ENCODE peak calls at places on chromosomes 6 and 20, in four cellular contexts. O is HepG2, P is PC-9, Y is hepatocyte. R is an unnamed sample.

GRCh38 chr6:154292855-154293519 is 63.6 kb downstream of the IPCEF1 start:
- DNase-seq in Y (peak; percentile 21), O (no peak), P (peak; percentile 7), R (peak; percentile 88)

GRCh38 chr6:40344566-40345185 is 242.5 kb downstream of the LRFN2 start:
- DNase-seq in O (no peak), Y (no peak), P (no peak), R (no peak)

GRCh38 chr6:134035823-134036296 is 16.6 kb downstream of the SLC2A12 start:
- DNase-seq in P (peak; percentile 64), Y (peak; percentile 15), O (peak; percentile 64), R (peak; percentile 91)

GRCh38 chr6:88165877-88166492 is at the start of gene CNR1:
- DNase-seq in P (no peak), Y (peak; percentile 79), O (no peak), R (no peak)

GRCh38 chr20:16955971-16956370 is 207.8 kb downstream of the OTOR start:
- DNase-seq in P (no peak), Y (no peak), O (no peak), R (no peak)

GRCh38 chr6:78953798-78954197 is 86.4 kb downstream of the IRAK1BP1 start:
- DNase-seq in Y (no peak), O (no peak), P (no peak), R (no peak)

GRCh38 chr20:59743767-59744485 is 139.6 kb downstream of the PHACTR3 start:
- DNase-seq in O (no peak), P (peak; percentile 9), Y (no peak), R (peak; percentile 27)

GRCh38 chr20:1987826-1988225 is 6.0 kb downstream of the PDYN start:
- DNase-seq in O (no peak), P (no peak), Y (no peak), R (peak; percentile 41)

GRCh38 chr6:140921366-140922226 is 1211.1 kb upstream of the GJE1 start:
- DNase-seq in Y (peak; percentile 79), O (peak; percentile 61), P (no peak), R (peak; percentile 89)

GRCh38 chr6:34315780-34316179 is 67.0 kb upstream of the SMIM29 start:
- DNase-seq in Y (no peak), P (no peak), O (no peak), R (no peak)

GRCh38 chr6:24827970-24828369 is 29.3 kb upstream of the ARMH2 start:
- DNase-seq in P (no peak), Y (no peak), O (no peak), R (no peak)

GRCh38 chr20:24765316-24766142 is 183.5 kb upstream of the CST7 start:
- DNase-seq in P (no peak), Y (no peak), O (no peak), R (no peak)

GRCh38 chr20:44646641-44647274 is 4.7 kb downstream of the ADA start:
- DNase-seq in Y (no peak), O (no peak), P (no peak), R (peak; percentile 51)

GRCh38 chr6:113258771-113259170 is 598.4 kb upstream of the MARCKS start:
- DNase-seq in O (no peak), Y (no peak), P (no peak), R (no peak)

GRCh38 chr20:61954276-61955021 is 111.2 kb downstream of the TAF4 start:
- DNase-seq in Y (no peak), O (no peak), P (no peak), R (no peak)

GRCh38 chr6:104597541-104598050 is 262.1 kb downstream of the HACE1 start:
- DNase-seq in O (no peak), Y (no peak), P (no peak), R (peak; percentile 69)

GRCh38 chr20:50395258-50395729 is 114.9 kb upstream of the PTPN1 start:
- DNase-seq in Y (no peak), O (no peak), P (peak; percentile 48), R (peak; percentile 37)

GRCh38 chr6:127969701-127970100 is 68.8 kb upstream of the THEMIS start:
- DNase-seq in O (no peak), P (no peak), Y (no peak), R (no peak)

GRCh38 chr6:55100729-55101128 is 73.6 kb upstream of the HCRTR2 start:
- DNase-seq in P (no peak), Y (no peak), O (no peak), R (no peak)

GRCh38 chr20:49573900-49574416 is 6.0 kb upstream of the PTGIS start:
- DNase-seq in Y (no peak), O (no peak), P (no peak), R (no peak)

GRCh38 chr20:55160022-55160421 is 684.6 kb downstream of the DOK5 start:
- DNase-seq in Y (peak; percentile 10), O (no peak), P (no peak), R (peak; percentile 8)

GRCh38 chr20:14444106-14444505 is 106.7 kb upstream of the FLRT3 start:
- DNase-seq in O (no peak), P (no peak), Y (no peak), R (no peak)

GRCh38 chr6:47308674-47309325 is 905 bp downstream of the TNFRSF21 start:
- DNase-seq in P (no peak), Y (peak; percentile 44), O (no peak), R (peak; percentile 23)

GRCh38 chr6:11093065-11093590 is 506 bp upstream of the SMIM13 start:
- DNase-seq in O (no peak), P (no peak), Y (peak; percentile 62), R (no peak)

GRCh38 chr6:122068291-122068769 is 331.1 kb upstream of the HSF2 start:
- DNase-seq in P (no peak), Y (no peak), O (no peak), R (no peak)

GRCh38 chr6:43873806-43874714 is 104.0 kb downstream of the VEGFA start:
- DNase-seq in O (peak; percentile 46), Y (peak; percentile 65), P (peak; percentile 75), R (peak; percentile 35)

GRCh38 chr6:164303092-164304007 is 888.8 kb downstream of the QKI start:
- DNase-seq in O (no peak), Y (no peak), P (no peak), R (no peak)

GRCh38 chr6:111837007-111837406 is 36.2 kb downstream of the FYN start:
- DNase-seq in O (no peak), Y (no peak), P (no peak), R (no peak)

GRCh38 chr6:36897629-36898028 is 11.9 kb downstream of the C6orf89 start:
- DNase-seq in P (no peak), Y (peak; percentile 44), O (peak; percentile 23), R (peak; percentile 62)

GRCh38 chr20:51468636-51469035 is 73.9 kb downstream of the NFATC2 start:
- DNase-seq in Y (no peak), P (no peak), O (no peak), R (no peak)

GRCh38 chr6:14964486-14964885 is 281.4 kb upstream of the JARID2 start:
- DNase-seq in P (no peak), O (no peak), Y (no peak), R (no peak)

GRCh38 chr6:112016335-112016734 is 37.6 kb upstream of the CCN6 start:
- DNase-seq in P (no peak), Y (no peak), O (no peak), R (peak; percentile 65)

GRCh38 chr6:106639812-106640211 is 10.4 kb downstream of the QRSL1 start:
- DNase-seq in O (no peak), Y (no peak), P (no peak), R (no peak)

GRCh38 chr6:106637051-106637717 is 7.8 kb downstream of the QRSL1 start:
- DNase-seq in Y (no peak), O (no peak), P (no peak), R (no peak)

GRCh38 chr6:106643061-106643460 is 13.7 kb downstream of the QRSL1 start:
- DNase-seq in P (no peak), Y (no peak), O (no peak), R (peak; percentile 65)

GRCh38 chr6:106637718-106638341 is 8.5 kb downstream of the QRSL1 start:
- DNase-seq in P (no peak), O (no peak), Y (no peak), R (no peak)

DNA sequence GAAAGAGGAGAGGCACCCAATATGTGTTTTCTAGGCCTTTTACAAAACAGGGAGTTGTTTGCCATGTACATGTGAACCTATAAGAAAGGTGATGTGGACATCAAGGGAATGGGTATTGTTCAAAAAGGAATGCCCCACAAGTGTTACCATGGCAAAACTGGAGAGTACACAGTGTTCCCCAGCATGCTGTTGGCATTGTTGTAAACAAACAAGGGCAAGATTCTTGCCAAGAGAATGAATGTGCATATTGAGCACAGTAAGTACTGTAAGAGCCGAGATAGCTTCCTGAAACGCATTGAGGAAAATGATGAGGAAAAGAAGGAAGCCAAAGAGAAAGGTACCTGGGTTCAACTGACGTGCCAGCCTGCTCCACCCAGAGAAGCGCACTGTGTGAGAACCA is 13.1 kb downstream of the QRSL1 start:
- DNase-seq in P (no peak), Y (no peak), O (no peak), R (peak; percentile 3)
- H3K36me3 ChIP-seq in P (peaks cover 21% of the 10 kb centered on the region), Y (no peaks in the 10 kb centered on the region), O (peaks cover 5% of the 10 kb centered on the region), R (peaks cover 24% of the 10 kb centered on the region)

DNA sequence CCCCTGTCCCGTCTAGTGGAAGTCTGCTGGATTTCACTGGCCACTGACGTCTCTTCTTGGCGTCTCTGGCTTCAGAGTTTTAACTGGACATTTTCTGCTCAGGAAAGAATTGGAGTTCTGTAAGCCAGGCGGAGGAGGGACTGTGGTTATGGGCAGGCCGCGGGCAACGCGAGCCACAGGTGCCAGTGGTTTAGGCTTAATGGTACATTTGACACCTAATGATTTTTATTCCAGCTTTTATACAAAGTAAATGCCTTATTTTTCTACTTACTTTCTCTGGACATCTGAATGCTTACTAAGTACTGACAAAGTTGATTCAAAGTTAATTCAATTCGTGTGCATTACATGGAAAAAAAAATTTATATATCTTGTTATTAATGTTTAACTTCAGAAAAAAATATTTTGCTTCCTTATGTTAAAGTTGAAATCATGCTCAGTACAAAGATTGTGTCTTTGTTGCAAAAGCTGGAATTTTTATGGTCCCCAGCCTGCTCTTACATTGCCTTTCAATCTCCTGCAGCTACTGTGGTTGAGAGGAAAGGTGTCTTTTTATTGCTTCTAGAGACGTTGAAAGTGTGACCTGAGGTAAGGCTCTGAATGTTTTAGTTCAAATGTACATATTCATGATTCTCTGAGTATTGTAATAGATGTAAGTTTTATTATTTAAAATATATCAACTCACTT is 231.0 kb downstream of the SMOC2 start:
- DNase-seq in O (no peak), P (no peak), Y (peak; percentile 30), R (no peak)
- H3K9me3 ChIP-seq in O (no peaks in the 10 kb centered on the region), P (no peaks in the 10 kb centered on the region), Y (no peaks in the 10 kb centered on the region), R (no peaks in the 10 kb centered on the region)

GRCh38 chr6:41428402-41428994 is 93.1 kb downstream of the NCR2 start:
- DNase-seq in Y (peak; percentile 56), O (no peak), P (no peak), R (no peak)
- TF ChIP-seq EZH2 in Y (no peak), O (no peak), P (no peak), R (no peak)

GRCh38 chr6:75108333-75108974 is 97.4 kb downstream of the COL12A1 start:
- DNase-seq in O (no peak), Y (no peak), P (no peak), R (no peak)

GRCh38 chr6:75098709-75099108 is 107.1 kb downstream of the COL12A1 start:
- DNase-seq in Y (peak; percentile 79), O (peak; percentile 3), P (peak; percentile 64), R (peak; percentile 81)

GRCh38 chr6:75107913-75108312 is 97.9 kb downstream of the COL12A1 start:
- DNase-seq in Y (no peak), O (no peak), P (no peak), R (no peak)

GRCh38 chr6:75101896-75102680 is 103.8 kb downstream of the COL12A1 start:
- DNase-seq in P (no peak), Y (no peak), O (no peak), R (no peak)

GRCh38 chr6:75103411-75103810 is 102.4 kb downstream of the COL12A1 start:
- DNase-seq in O (no peak), P (peak; percentile 33), Y (peak; percentile 16), R (no peak)
- H3K36me3 ChIP-seq in O (no peaks in the 10 kb centered on the region), P (peaks cover 8% of the 10 kb centered on the region), Y (no peaks in the 10 kb centered on the region), R (peaks cover 4% of the 10 kb centered on the region)